ENCODE peak calls at places on chromosomes 11 and 22, in ten cellular contexts. H is right lobe of liver; R is uterus; W is sigmoid colon; J is PC-3; A is GM23248; I is HCT116; Q is CD8-positive, alpha-beta T cell; F is Caco-2; U is heart left ventricle. Z is an unnamed sample. For H3K27me3 and H3K4me1, the result is how much of the 10 kb centered on the place peaks cover.

GRCh38 chr22:50436134-50436830 is 38.6 kb downstream of the SBF1 start:
- DNase-seq in H (peak), R (peak), W (no peak), J (no peak), A (no peak), I (no peak), Q (no peak), F (no peak), U (no peak), Z (no peak)

GRCh38 chr22:47046411-47047065 is 284.1 kb downstream of the TBC1D22A start:
- DNase-seq in H (peak), R (no peak), W (peak), J (no peak), A (no peak), I (no peak), Q (no peak), F (no peak), U (no peak), Z (no peak)

GRCh38 chr11:45252134-45252856 is 33.8 kb downstream of the SYT13 start:
- DNase-seq in H (no peak), R (no peak), W (no peak), J (peak), A (peak), I (peak), Q (no peak), F (peak), U (peak), Z (peak)

GRCh38 chr11:31919175-31919574 is 108.1 kb upstream of the PAX6 start:
- DNase-seq in H (no peak), R (no peak), W (no peak), J (no peak), A (no peak), I (no peak), Q (no peak), F (no peak), U (no peak), Z (no peak)

GRCh38 chr11:110431212-110432073 is 1.7 kb downstream of the FDX1 start:
- DNase-seq in H (no peak), R (no peak), W (no peak), J (peak), A (peak), I (no peak), Q (no peak), F (peak), U (no peak), Z (peak)

GRCh38 chr11:44993971-44994705 is 43.5 kb upstream of the TP53I11 start:
- DNase-seq in H (no peak), R (no peak), W (no peak), J (no peak), A (no peak), I (no peak), Q (no peak), F (no peak), U (no peak), Z (no peak)

GRCh38 chr11:131043251-131043650 is 127.0 kb upstream of the SNX19 start:
- DNase-seq in H (no peak), R (no peak), W (no peak), J (no peak), A (no peak), I (no peak), Q (no peak), F (no peak), U (no peak), Z (no peak)

GRCh38 chr22:36659762-36660509 is 43.6 kb downstream of the CACNG2 start:
- DNase-seq in H (peak), R (peak), W (peak), J (peak), A (peak), I (peak), Q (no peak), F (no peak), U (peak), Z (peak)

GRCh38 chr11:19508166-19508565 is 204.5 kb upstream of the NAV2 start:
- DNase-seq in H (peak), R (no peak), W (no peak), J (peak), A (peak), I (no peak), Q (no peak), F (peak), U (no peak), Z (no peak)

GRCh38 chr11:131370090-131370751 is at the start of gene NTM:
- DNase-seq in H (peak), R (no peak), W (peak), J (no peak), A (peak), I (no peak), Q (no peak), F (no peak), U (peak), Z (no peak)

GRCh38 chr11:95337175-95337957 is 106.4 kb upstream of the SESN3 start:
- DNase-seq in H (peak), R (peak), W (peak), J (no peak), A (peak), I (no peak), Q (no peak), F (no peak), U (peak), Z (peak)

GRCh38 chr11:114017723-114018122 is 41.8 kb upstream of the ZBTB16 start:
- DNase-seq in H (no peak), R (no peak), W (no peak), J (peak), A (peak), I (no peak), Q (no peak), F (no peak), U (no peak), Z (no peak)

GRCh38 chr11:43920598-43921419 is 21.6 kb upstream of the C11orf96 start:
- DNase-seq in H (no peak), R (peak), W (peak), J (peak), A (peak), I (peak), Q (no peak), F (peak), U (peak), Z (peak)

GRCh38 chr11:99822846-99823565 is 802.3 kb downstream of the CNTN5 start:
- DNase-seq in H (no peak), R (no peak), W (no peak), J (no peak), A (no peak), I (no peak), Q (no peak), F (no peak), U (no peak), Z (no peak)

GRCh38 chr11:72773696-72774095 is 20.2 kb downstream of the STARD10 start:
- DNase-seq in H (no peak), R (no peak), W (no peak), J (no peak), A (no peak), I (no peak), Q (no peak), F (no peak), U (no peak), Z (no peak)

GRCh38 chr22:23578306-23578705 is 1.8 kb downstream of the IGLL1 start:
- DNase-seq in H (no peak), R (no peak), W (no peak), J (no peak), A (no peak), I (no peak), Q (no peak), F (no peak), U (no peak), Z (no peak)

GRCh38 chr22:23580586-23581251 is 629 bp upstream of the IGLL1 start:
- DNase-seq in H (no peak), R (no peak), W (no peak), J (no peak), A (no peak), I (no peak), Q (no peak), F (no peak), U (no peak), Z (no peak)

GRCh38 chr22:23581252-23581634 is 1.2 kb upstream of the IGLL1 start:
- DNase-seq in H (no peak), R (no peak), W (no peak), J (no peak), A (no peak), I (no peak), Q (no peak), F (no peak), U (no peak), Z (no peak)

GRCh38 chr22:23579870-23580585 is at the start of gene IGLL1:
- DNase-seq in H (no peak), R (no peak), W (no peak), J (no peak), A (no peak), I (no peak), Q (no peak), F (no peak), U (no peak), Z (no peak)

GRCh38 chr22:23579280-23579679 is 810 bp downstream of the IGLL1 start:
- DNase-seq in H (no peak), R (no peak), W (no peak), J (no peak), A (no peak), I (no peak), Q (no peak), F (no peak), U (no peak), Z (no peak)
- H3K27me3 ChIP-seq in H (under half), R (under half), W (under half), J (under half), A (under half), I (under half), Q (under half), F (under half), U (under half), Z (under half)

DNA sequence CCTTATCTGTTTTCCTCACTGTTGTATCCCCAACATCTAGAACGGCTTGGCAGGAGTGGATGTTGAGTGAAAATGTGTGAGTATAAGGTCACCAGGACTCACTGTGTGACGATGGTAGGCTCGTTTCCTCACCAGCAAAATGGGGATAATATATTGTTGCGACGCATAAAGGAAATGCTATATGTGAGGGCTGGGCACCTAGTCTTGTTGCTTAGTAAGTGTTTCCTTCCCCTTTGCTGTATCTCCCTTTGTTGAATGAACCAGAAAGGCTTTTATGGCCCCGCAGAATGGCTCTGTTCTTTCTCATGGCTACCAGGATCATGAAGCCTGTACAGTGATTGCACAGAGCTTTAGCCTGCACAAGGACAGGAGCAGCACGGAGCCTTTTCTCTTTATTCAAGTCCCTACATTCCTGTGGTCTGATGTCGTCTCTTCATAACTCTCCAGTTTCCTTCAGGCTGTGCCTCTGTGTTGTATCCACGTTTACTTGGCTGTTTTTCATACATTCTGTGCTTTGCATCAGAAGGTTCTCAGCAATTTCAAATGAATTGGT is 5.4 kb downstream of the TNRC6B start:
- DNase-seq in H (no peak), R (no peak), W (peak), J (peak), A (peak), I (no peak), Q (no peak), F (peak), U (no peak), Z (peak)
- H3K4me3 ChIP-seq in H (no peak), R (no peak), W (peak), J (no peak), A (peak), I (no peak), Q (no peak), F (no peak), U (peak), Z (peak)

DNA sequence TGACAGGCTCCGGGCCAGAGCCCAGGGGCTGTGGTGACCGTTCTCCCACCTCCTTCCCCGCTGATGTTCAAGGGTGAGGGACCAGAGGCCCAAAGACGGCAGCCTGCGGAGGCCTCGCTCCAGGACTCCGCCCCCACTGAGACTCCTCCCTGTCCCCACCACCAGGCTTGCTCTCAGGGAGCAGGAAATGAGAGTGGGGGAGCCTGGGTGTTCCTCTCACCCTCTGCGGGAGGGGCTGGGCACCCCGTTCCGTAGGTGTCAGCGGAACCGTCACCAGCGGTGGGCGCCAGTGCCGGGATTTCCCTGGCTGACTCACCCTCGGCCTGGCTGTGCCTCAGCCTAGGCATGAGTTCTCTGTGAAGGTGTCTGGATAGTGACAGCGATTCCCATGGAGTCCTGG is 15.7 kb downstream of the DAGLA start:
- DNase-seq in H (peak), R (peak), W (peak), J (peak), A (peak), I (no peak), Q (peak), F (no peak), U (peak), Z (peak)
- H3K4me1 ChIP-seq in H (under half), R (under half), W (half or more), J (half or more), A (under half), I (half or more), Q (under half), F (half or more), U (half or more), Z (under half)

GRCh38 chr11:120021978-120022377 is 115.9 kb downstream of the TRIM29 start:
- DNase-seq in H (no peak), R (no peak), W (no peak), J (no peak), A (no peak), I (no peak), Q (no peak), F (no peak), U (no peak), Z (no peak)

GRCh38 chr11:120019191-120019590 is 118.7 kb downstream of the TRIM29 start:
- DNase-seq in H (no peak), R (no peak), W (no peak), J (no peak), A (no peak), I (no peak), Q (no peak), F (no peak), U (no peak), Z (no peak)

GRCh38 chr11:120021391-120021953 is 116.4 kb downstream of the TRIM29 start:
- DNase-seq in H (no peak), R (no peak), W (no peak), J (no peak), A (no peak), I (no peak), Q (no peak), F (no peak), U (no peak), Z (no peak)

GRCh38 chr11:120020981-120021380 is 116.9 kb downstream of the TRIM29 start:
- DNase-seq in H (no peak), R (no peak), W (no peak), J (no peak), A (no peak), I (no peak), Q (no peak), F (no peak), U (no peak), Z (no peak)

DNA sequence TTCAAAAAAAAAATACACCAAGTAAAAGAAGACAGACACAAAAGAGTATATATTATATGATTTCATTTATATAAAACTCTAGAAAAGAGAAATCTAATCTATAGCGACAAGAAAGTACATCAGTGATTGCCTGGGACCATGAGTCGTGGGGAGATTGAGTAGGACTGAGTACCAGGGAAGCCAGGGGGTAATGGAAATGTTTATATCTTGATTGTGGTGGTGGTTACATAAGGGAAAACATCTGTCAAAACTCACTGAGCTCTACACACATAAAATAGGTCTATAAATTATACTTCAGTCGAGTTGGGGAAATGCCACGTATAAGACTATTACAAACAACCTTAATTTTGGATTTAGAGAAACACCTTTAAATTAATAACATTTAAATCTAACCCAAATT is 117.4 kb downstream of the TRIM29 start:
- DNase-seq in H (no peak), R (no peak), W (no peak), J (no peak), A (no peak), I (no peak), Q (no peak), F (no peak), U (no peak), Z (no peak)
- H3K27me3 ChIP-seq in H (under half), R (under half), W (under half), J (half or more), A (under half), I (under half), Q (under half), F (under half), U (under half), Z (under half)

DNA sequence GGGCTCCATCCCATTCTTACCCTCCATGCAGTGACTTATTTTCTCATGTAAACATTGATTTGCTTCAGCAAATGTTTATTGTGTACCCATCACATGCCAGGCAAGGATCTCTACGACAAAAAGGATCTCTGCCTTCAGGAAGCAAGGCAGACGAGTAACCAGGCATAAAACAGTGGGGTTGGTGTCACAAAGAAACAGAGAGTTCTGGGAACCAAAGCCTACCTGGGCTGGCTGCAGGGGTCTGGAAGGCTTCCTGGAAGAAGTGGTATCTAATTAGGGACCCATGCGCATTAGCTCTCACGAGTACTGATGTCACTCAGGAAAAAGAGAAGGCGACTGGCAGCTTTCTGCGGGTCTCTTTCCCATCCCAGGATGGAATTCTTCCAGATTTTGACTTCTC is 44.5 kb downstream of the KIAA1671 start:
- DNase-seq in H (no peak), R (no peak), W (no peak), J (no peak), A (no peak), I (no peak), Q (no peak), F (no peak), U (no peak), Z (no peak)
- H3K4me3 ChIP-seq in H (no peak), R (no peak), W (no peak), J (no peak), A (no peak), I (no peak), Q (no peak), F (no peak), U (no peak), Z (no peak)

DNA sequence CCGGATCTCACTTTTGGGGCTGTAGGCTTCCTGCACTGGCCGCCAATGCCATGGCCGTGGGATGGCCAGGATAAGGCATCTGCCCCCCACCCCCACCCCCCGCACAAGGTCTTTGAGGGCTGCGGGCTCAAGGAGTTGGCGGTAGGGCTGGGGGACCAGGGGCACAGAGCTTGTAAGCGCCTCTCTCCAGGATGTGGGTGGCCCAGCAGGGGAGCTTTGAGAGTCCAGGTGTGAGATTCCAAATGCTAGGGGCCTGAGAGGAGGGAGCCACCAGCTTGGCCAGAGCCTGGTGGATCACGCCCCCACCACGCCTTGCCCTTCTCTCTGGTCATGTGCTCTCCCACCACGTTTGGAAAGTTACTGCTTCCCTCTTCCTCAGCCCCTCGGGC is 5.0 kb downstream of the CD81 start:
- DNase-seq in H (no peak), R (peak), W (peak), J (no peak), A (no peak), I (no peak), Q (no peak), F (no peak), U (no peak), Z (no peak)
- H3K4me1 ChIP-seq in H (under half), R (half or more), W (half or more), J (under half), A (under half), I (under half), Q (half or more), F (under half), U (half or more), Z (under half)

DNA sequence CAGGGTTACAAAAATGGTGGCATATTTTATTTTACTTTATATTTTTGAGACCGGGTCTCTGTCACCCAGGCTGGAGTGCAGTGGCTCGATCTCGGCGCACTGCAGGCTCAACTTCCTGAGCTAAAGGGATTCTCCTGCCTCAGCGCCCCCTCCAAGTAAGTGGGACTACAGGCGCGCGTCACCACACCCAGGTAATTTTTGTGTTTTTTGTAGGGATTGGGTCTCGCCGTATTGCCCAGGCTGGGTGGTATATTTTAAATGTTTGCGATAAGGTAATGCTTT is 652 bp upstream of the FOSL1 start:
- DNase-seq in H (no peak), R (no peak), W (no peak), J (no peak), A (no peak), I (no peak), Q (no peak), F (no peak), U (no peak), Z (no peak)
- H3K27me3 ChIP-seq in H (under half), R (under half), W (under half), J (under half), A (under half), I (under half), Q (under half), F (under half), U (under half), Z (under half)

GRCh38 chr11:134993691-134994243 is 581.7 kb upstream of the B3GAT1 start:
- DNase-seq in H (no peak), R (no peak), W (no peak), J (no peak), A (no peak), I (no peak), Q (no peak), F (no peak), U (no peak), Z (no peak)
- H3K4me3 ChIP-seq in H (no peak), R (no peak), W (no peak), J (no peak), A (no peak), I (no peak), Q (no peak), F (no peak), U (no peak), Z (no peak)

GRCh38 chr11:68327586-68328370 is 15.4 kb downstream of the LRP5 start:
- DNase-seq in H (no peak), R (no peak), W (no peak), J (no peak), A (no peak), I (no peak), Q (no peak), F (no peak), U (no peak), Z (no peak)
- H3K4me1 ChIP-seq in H (under half), R (under half), W (half or more), J (under half), A (under half), I (under half), Q (half or more), F (under half), U (half or more), Z (under half)

Z was measured in SJSA1.